ENCODE peak calls at places on chromosomes 1 and 21, in nine cellular contexts. L is progenitor cell of endocrine pancreas; D is HT-29; X is activated CD8-positive, alpha-beta memory T cell treated with anti-CD3 and anti-CD28 coated beads for 48 hours; C is activated T-helper 1 cell treated with anti-CD3 and anti-CD28 coated beads, Interleukin-12 subunit alpha, Interleukin-12 subunit beta, Interleukin-2, Interleukin-4 antibody, amounts not matched to agents 30 ng/mL and 10 ng/mL and 1 ng/mL, durations not matched to agents 14 hours and 24 hours and 36 hours; N is astrocyte of the cerebellum; M is MM.1S; W is stimulated activated CD8-positive, alpha-beta memory T cell treated with anti-CD3 and anti-CD28 coated beads, Interleukin-4, amount 100 ng/mL, for 4 hours; V is WTC11. O is an unnamed sample.

GRCh38 chr1:231969078-231969477 is 342.5 kb downstream of the DISC1 start:
- DNase-seq in N (no peak), L (no peak), C (no peak), W (no peak), X (no peak), D (no peak), V (no peak), M (no peak), O (no peak)

GRCh38 chr1:39204441-39205081 is at the start of gene MACF1:
- DNase-seq in L (no peak), W (no peak), N (peak), V (no peak), C (peak), M (peak), D (no peak), X (no peak), O (peak)

GRCh38 chr1:182890927-182891610 is 51.9 kb downstream of the DHX9 start:
- DNase-seq in N (no peak), D (no peak), W (no peak), M (no peak), C (no peak), X (no peak), V (no peak), L (no peak), O (no peak)

GRCh38 chr1:228927947-228928898 is 192.9 kb downstream of the RHOU start:
- DNase-seq in X (no peak), W (no peak), L (no peak), C (peak), V (no peak), M (no peak), N (no peak), D (no peak), O (no peak)

GRCh38 chr21:41509206-41509496 is 1.2 kb upstream of the TMPRSS2 start:
- DNase-seq in L (no peak), M (no peak), N (no peak), D (no peak), C (no peak), W (no peak), X (no peak), V (no peak), O (no peak)

GRCh38 chr1:30336550-30337426 is 386.6 kb downstream of the MATN1 start:
- DNase-seq in M (no peak), N (no peak), C (no peak), D (no peak), L (no peak), W (no peak), X (no peak), V (no peak), O (no peak)

GRCh38 chr1:177138347-177138746 is 26.2 kb downstream of the ASTN1 start:
- DNase-seq in V (no peak), D (no peak), X (no peak), W (no peak), M (no peak), N (no peak), L (no peak), C (no peak), O (no peak)

GRCh38 chr1:47241114-47242113 is 9.4 kb upstream of the TAL1 start:
- DNase-seq in X (no peak), N (no peak), W (no peak), V (no peak), C (no peak), D (no peak), M (no peak), L (no peak), O (no peak)

GRCh38 chr1:184210822-184211221 is 159.3 kb downstream of the TSEN15 start:
- DNase-seq in L (no peak), W (no peak), D (no peak), X (no peak), N (no peak), V (no peak), M (peak), C (no peak), O (no peak)

GRCh38 chr1:95118019-95118499 is 904 bp downstream of the TLCD4 start:
- DNase-seq in L (no peak), M (peak), W (no peak), X (no peak), V (no peak), N (no peak), C (no peak), D (peak), O (no peak)

GRCh38 chr1:71785470-71785869 is 496.9 kb downstream of the NEGR1 start:
- DNase-seq in D (no peak), C (no peak), N (no peak), M (no peak), W (no peak), L (no peak), V (no peak), X (no peak), O (no peak)

GRCh38 chr1:15159166-15159555 is 5.6 kb downstream of the TMEM51 start:
- DNase-seq in N (no peak), V (no peak), D (no peak), X (no peak), C (no peak), W (no peak), M (no peak), L (no peak), O (no peak)

GRCh38 chr21:35048706-35049617 is at the start of gene RUNX1:
- DNase-seq in D (no peak), M (peak), W (peak), C (peak), V (no peak), X (no peak), N (peak), L (no peak), O (peak)

GRCh38 chr1:67514786-67515185 is 84.6 kb upstream of the SERBP1 start:
- DNase-seq in X (no peak), N (no peak), D (no peak), V (no peak), C (no peak), W (no peak), M (no peak), L (no peak), O (no peak)

GRCh38 chr1:1680031-1680911 is 12.3 kb downstream of the SLC35E2B start:
- DNase-seq in V (no peak), D (no peak), C (no peak), W (no peak), L (no peak), N (no peak), M (no peak), X (no peak), O (no peak)

GRCh38 chr21:35195232-35195631 is 146.1 kb upstream of the RUNX1 start:
- DNase-seq in N (no peak), L (no peak), V (no peak), X (no peak), D (no peak), W (no peak), C (no peak), M (no peak), O (no peak)

GRCh38 chr1:99170516-99170915 is 93.8 kb upstream of the PLPPR4 start:
- DNase-seq in X (no peak), L (no peak), N (no peak), D (peak), V (no peak), C (no peak), M (no peak), W (no peak), O (no peak)

GRCh38 chr1:191151321-191151807 is 673.7 kb upstream of the BRINP3 start:
- DNase-seq in V (peak), W (no peak), L (no peak), D (no peak), C (no peak), X (no peak), M (no peak), N (no peak), O (no peak)

O was measured in AG20443.